ENCODE peak calls at places on chromosomes 5 and 9, in four cellular contexts. One of them, this sample, is unnamed.

GRCh38 chr5:178467261-178468195 is 122.7 kb downstream of the COL23A1 start:
- DNase-seq in stimulated activated CD4-positive, alpha-beta T cell treated with anti-CD3 and anti-CD28 coated beads, Interleukin-2, amount 100 ng/mL, for 48 hours: no peak
- DNase-seq in activated effector memory CD4-positive, alpha-beta T cell treated with anti-CD3 and anti-CD28 coated beads, Interleukin-2, amount 50 U/mL, for 16 hours: peak; percentile 51
- DNase-seq in CD4-positive, CD25-positive, alpha-beta regulatory T cell: no peak
- DNase-seq in this sample: no peak

GRCh38 chr5:78829811-78830499 is 155.2 kb downstream of the ARSB start:
- DNase-seq in CD4-positive, CD25-positive, alpha-beta regulatory T cell: no peak
- DNase-seq in stimulated activated CD4-positive, alpha-beta T cell treated with anti-CD3 and anti-CD28 coated beads, Interleukin-2, amount 100 ng/mL, for 48 hours: no peak
- DNase-seq in activated effector memory CD4-positive, alpha-beta T cell treated with anti-CD3 and anti-CD28 coated beads, Interleukin-2, amount 50 U/mL, for 16 hours: no peak
- DNase-seq in this sample: no peak

GRCh38 chr9:73816905-73817304 is 665.2 kb downstream of the ANXA1 start:
- DNase-seq in CD4-positive, CD25-positive, alpha-beta regulatory T cell: no peak
- DNase-seq in stimulated activated CD4-positive, alpha-beta T cell treated with anti-CD3 and anti-CD28 coated beads, Interleukin-2, amount 100 ng/mL, for 48 hours: no peak
- DNase-seq in activated effector memory CD4-positive, alpha-beta T cell treated with anti-CD3 and anti-CD28 coated beads, Interleukin-2, amount 50 U/mL, for 16 hours: no peak
- DNase-seq in this sample: no peak

GRCh38 chr9:131762356-131762932 is 22.6 kb upstream of the RAPGEF1 start:
- DNase-seq in CD4-positive, CD25-positive, alpha-beta regulatory T cell: peak; percentile 66
- DNase-seq in stimulated activated CD4-positive, alpha-beta T cell treated with anti-CD3 and anti-CD28 coated beads, Interleukin-2, amount 100 ng/mL, for 48 hours: peak; percentile 83
- DNase-seq in activated effector memory CD4-positive, alpha-beta T cell treated with anti-CD3 and anti-CD28 coated beads, Interleukin-2, amount 50 U/mL, for 16 hours: peak; percentile 92
- DNase-seq in this sample: peak; percentile 78

GRCh38 chr9:87498816-87499454 is 1.3 kb downstream of the DAPK1 start:
- DNase-seq in activated effector memory CD4-positive, alpha-beta T cell treated with anti-CD3 and anti-CD28 coated beads, Interleukin-2, amount 50 U/mL, for 16 hours: no peak
- DNase-seq in stimulated activated CD4-positive, alpha-beta T cell treated with anti-CD3 and anti-CD28 coated beads, Interleukin-2, amount 100 ng/mL, for 48 hours: no peak
- DNase-seq in CD4-positive, CD25-positive, alpha-beta regulatory T cell: no peak
- DNase-seq in this sample: no peak

GRCh38 chr5:34499001-34499734 is 157.0 kb upstream of the RAI14 start:
- DNase-seq in CD4-positive, CD25-positive, alpha-beta regulatory T cell: no peak
- DNase-seq in stimulated activated CD4-positive, alpha-beta T cell treated with anti-CD3 and anti-CD28 coated beads, Interleukin-2, amount 100 ng/mL, for 48 hours: no peak
- DNase-seq in activated effector memory CD4-positive, alpha-beta T cell treated with anti-CD3 and anti-CD28 coated beads, Interleukin-2, amount 50 U/mL, for 16 hours: no peak
- DNase-seq in this sample: no peak

GRCh38 chr9:88874391-88874790 is 116.9 kb upstream of the S1PR3 start:
- DNase-seq in CD4-positive, CD25-positive, alpha-beta regulatory T cell: no peak
- DNase-seq in activated effector memory CD4-positive, alpha-beta T cell treated with anti-CD3 and anti-CD28 coated beads, Interleukin-2, amount 50 U/mL, for 16 hours: no peak
- DNase-seq in stimulated activated CD4-positive, alpha-beta T cell treated with anti-CD3 and anti-CD28 coated beads, Interleukin-2, amount 100 ng/mL, for 48 hours: no peak
- DNase-seq in this sample: no peak

GRCh38 chr5:141694479-141694878 is 12.4 kb upstream of the ARAP3 start:
- DNase-seq in CD4-positive, CD25-positive, alpha-beta regulatory T cell: no peak
- DNase-seq in stimulated activated CD4-positive, alpha-beta T cell treated with anti-CD3 and anti-CD28 coated beads, Interleukin-2, amount 100 ng/mL, for 48 hours: no peak
- DNase-seq in activated effector memory CD4-positive, alpha-beta T cell treated with anti-CD3 and anti-CD28 coated beads, Interleukin-2, amount 50 U/mL, for 16 hours: no peak
- DNase-seq in this sample: no peak

GRCh38 chr5:40236001-40236400 is 443.7 kb upstream of the PTGER4 start:
- DNase-seq in stimulated activated CD4-positive, alpha-beta T cell treated with anti-CD3 and anti-CD28 coated beads, Interleukin-2, amount 100 ng/mL, for 48 hours: no peak
- DNase-seq in CD4-positive, CD25-positive, alpha-beta regulatory T cell: no peak
- DNase-seq in activated effector memory CD4-positive, alpha-beta T cell treated with anti-CD3 and anti-CD28 coated beads, Interleukin-2, amount 50 U/mL, for 16 hours: no peak
- DNase-seq in this sample: no peak

GRCh38 chr9:129995409-129996160 is 47.4 kb downstream of the FNBP1 start:
- DNase-seq in activated effector memory CD4-positive, alpha-beta T cell treated with anti-CD3 and anti-CD28 coated beads, Interleukin-2, amount 50 U/mL, for 16 hours: no peak
- DNase-seq in stimulated activated CD4-positive, alpha-beta T cell treated with anti-CD3 and anti-CD28 coated beads, Interleukin-2, amount 100 ng/mL, for 48 hours: no peak
- DNase-seq in CD4-positive, CD25-positive, alpha-beta regulatory T cell: no peak
- DNase-seq in this sample: no peak

GRCh38 chr5:10505517-10506095 is 58.3 kb upstream of the ANKRD33B start:
- DNase-seq in CD4-positive, CD25-positive, alpha-beta regulatory T cell: no peak
- DNase-seq in activated effector memory CD4-positive, alpha-beta T cell treated with anti-CD3 and anti-CD28 coated beads, Interleukin-2, amount 50 U/mL, for 16 hours: no peak
- DNase-seq in stimulated activated CD4-positive, alpha-beta T cell treated with anti-CD3 and anti-CD28 coated beads, Interleukin-2, amount 100 ng/mL, for 48 hours: no peak
- DNase-seq in this sample: no peak

GRCh38 chr5:80231243-80231642 is 24.6 kb downstream of the SERINC5 start:
- DNase-seq in activated effector memory CD4-positive, alpha-beta T cell treated with anti-CD3 and anti-CD28 coated beads, Interleukin-2, amount 50 U/mL, for 16 hours: no peak
- DNase-seq in CD4-positive, CD25-positive, alpha-beta regulatory T cell: no peak
- DNase-seq in stimulated activated CD4-positive, alpha-beta T cell treated with anti-CD3 and anti-CD28 coated beads, Interleukin-2, amount 100 ng/mL, for 48 hours: no peak
- DNase-seq in this sample: no peak

GRCh38 chr9:121023064-121023463 is 27.0 kb downstream of the C5 start:
- DNase-seq in CD4-positive, CD25-positive, alpha-beta regulatory T cell: no peak
- DNase-seq in activated effector memory CD4-positive, alpha-beta T cell treated with anti-CD3 and anti-CD28 coated beads, Interleukin-2, amount 50 U/mL, for 16 hours: no peak
- DNase-seq in stimulated activated CD4-positive, alpha-beta T cell treated with anti-CD3 and anti-CD28 coated beads, Interleukin-2, amount 100 ng/mL, for 48 hours: no peak
- DNase-seq in this sample: no peak

GRCh38 chr9:89440548-89440947 is 57.4 kb downstream of the SEMA4D start:
- DNase-seq in activated effector memory CD4-positive, alpha-beta T cell treated with anti-CD3 and anti-CD28 coated beads, Interleukin-2, amount 50 U/mL, for 16 hours: peak; percentile 79
- DNase-seq in stimulated activated CD4-positive, alpha-beta T cell treated with anti-CD3 and anti-CD28 coated beads, Interleukin-2, amount 100 ng/mL, for 48 hours: no peak
- DNase-seq in CD4-positive, CD25-positive, alpha-beta regulatory T cell: no peak
- DNase-seq in this sample: no peak

GRCh38 chr5:96431376-96432244 is 1.4 kb downstream of the PCSK1 start:
- DNase-seq in activated effector memory CD4-positive, alpha-beta T cell treated with anti-CD3 and anti-CD28 coated beads, Interleukin-2, amount 50 U/mL, for 16 hours: no peak
- DNase-seq in stimulated activated CD4-positive, alpha-beta T cell treated with anti-CD3 and anti-CD28 coated beads, Interleukin-2, amount 100 ng/mL, for 48 hours: peak; percentile 13
- DNase-seq in CD4-positive, CD25-positive, alpha-beta regulatory T cell: no peak
- DNase-seq in this sample: no peak

GRCh38 chr9:112380102-112380581 is at the start of gene HSDL2:
- DNase-seq in CD4-positive, CD25-positive, alpha-beta regulatory T cell: no peak
- DNase-seq in activated effector memory CD4-positive, alpha-beta T cell treated with anti-CD3 and anti-CD28 coated beads, Interleukin-2, amount 50 U/mL, for 16 hours: no peak
- DNase-seq in stimulated activated CD4-positive, alpha-beta T cell treated with anti-CD3 and anti-CD28 coated beads, Interleukin-2, amount 100 ng/mL, for 48 hours: no peak
- DNase-seq in this sample: no peak

GRCh38 chr5:64207978-64208377 is 42.3 kb downstream of the RNF180 start:
- DNase-seq in stimulated activated CD4-positive, alpha-beta T cell treated with anti-CD3 and anti-CD28 coated beads, Interleukin-2, amount 100 ng/mL, for 48 hours: no peak
- DNase-seq in CD4-positive, CD25-positive, alpha-beta regulatory T cell: no peak
- DNase-seq in activated effector memory CD4-positive, alpha-beta T cell treated with anti-CD3 and anti-CD28 coated beads, Interleukin-2, amount 50 U/mL, for 16 hours: no peak
- DNase-seq in this sample: no peak

GRCh38 chr9:123414921-123415592 is 59.1 kb downstream of the CRB2 start:
- DNase-seq in CD4-positive, CD25-positive, alpha-beta regulatory T cell: no peak
- DNase-seq in stimulated activated CD4-positive, alpha-beta T cell treated with anti-CD3 and anti-CD28 coated beads, Interleukin-2, amount 100 ng/mL, for 48 hours: no peak
- DNase-seq in activated effector memory CD4-positive, alpha-beta T cell treated with anti-CD3 and anti-CD28 coated beads, Interleukin-2, amount 50 U/mL, for 16 hours: no peak
- DNase-seq in this sample: no peak

GRCh38 chr9:126702501-126703329 is 89.0 kb downstream of the LMX1B start:
- DNase-seq in CD4-positive, CD25-positive, alpha-beta regulatory T cell: no peak
- DNase-seq in activated effector memory CD4-positive, alpha-beta T cell treated with anti-CD3 and anti-CD28 coated beads, Interleukin-2, amount 50 U/mL, for 16 hours: peak; percentile 81
- DNase-seq in stimulated activated CD4-positive, alpha-beta T cell treated with anti-CD3 and anti-CD28 coated beads, Interleukin-2, amount 100 ng/mL, for 48 hours: peak; percentile 51
- DNase-seq in this sample: peak; percentile 42

GRCh38 chr5:103305829-103306228 is 47.3 kb downstream of the MACIR start:
- DNase-seq in CD4-positive, CD25-positive, alpha-beta regulatory T cell: no peak
- DNase-seq in stimulated activated CD4-positive, alpha-beta T cell treated with anti-CD3 and anti-CD28 coated beads, Interleukin-2, amount 100 ng/mL, for 48 hours: no peak
- DNase-seq in activated effector memory CD4-positive, alpha-beta T cell treated with anti-CD3 and anti-CD28 coated beads, Interleukin-2, amount 50 U/mL, for 16 hours: no peak
- DNase-seq in this sample: no peak

GRCh38 chr5:173940269-173940668 is 48.7 kb upstream of the C5orf47 start:
- DNase-seq in activated effector memory CD4-positive, alpha-beta T cell treated with anti-CD3 and anti-CD28 coated beads, Interleukin-2, amount 50 U/mL, for 16 hours: no peak
- DNase-seq in CD4-positive, CD25-positive, alpha-beta regulatory T cell: no peak
- DNase-seq in stimulated activated CD4-positive, alpha-beta T cell treated with anti-CD3 and anti-CD28 coated beads, Interleukin-2, amount 100 ng/mL, for 48 hours: no peak
- DNase-seq in this sample: no peak

GRCh38 chr5:140322751-140323731 is 20.1 kb upstream of the PFDN1 start:
- DNase-seq in activated effector memory CD4-positive, alpha-beta T cell treated with anti-CD3 and anti-CD28 coated beads, Interleukin-2, amount 50 U/mL, for 16 hours: no peak
- DNase-seq in stimulated activated CD4-positive, alpha-beta T cell treated with anti-CD3 and anti-CD28 coated beads, Interleukin-2, amount 100 ng/mL, for 48 hours: no peak
- DNase-seq in CD4-positive, CD25-positive, alpha-beta regulatory T cell: no peak
- DNase-seq in this sample: no peak